ENCODE peak calls at places on chromosome 20, in six cellular contexts. S, E, A, X, K and L are unnamed samples. For H3K4me1, the result is how much of the 10 kb centered on the place peaks cover.

GRCh38 chr20:56762401-56762800 is 133.3 kb downstream of the TFAP2C start:
- DNase-seq in X (no peak), S (no peak), E (no peak), A (no peak), K (no peak), L (no peak)

GRCh38 chr20:39429716-39430115 is 467.6 kb downstream of the DHX35 start:
- DNase-seq in S (no peak), K (peak), E (no peak), A (no peak), X (peak), L (peak)

GRCh38 chr20:4673371-4674001 is 48.2 kb upstream of the PRND start:
- DNase-seq in X (no peak), S (no peak), E (no peak), A (no peak), K (no peak), L (peak)

GRCh38 chr20:46285072-46285471 is 23.2 kb downstream of the CDH22 start:
- DNase-seq in K (no peak), A (no peak), S (no peak), X (no peak), E (no peak), L (no peak)

GRCh38 chr20:5674176-5674660 is 76.0 kb upstream of the SHLD1 start:
- DNase-seq in A (no peak), K (peak), E (no peak), X (peak), S (no peak), L (peak)

GRCh38 chr20:24662756-24663399 is 193.4 kb downstream of the SYNDIG1 start:
- DNase-seq in A (no peak), E (no peak), X (no peak), K (no peak), S (no peak), L (no peak)

GRCh38 chr20:25089096-25089495 is 7.2 kb upstream of the VSX1 start:
- DNase-seq in A (no peak), K (no peak), X (no peak), S (no peak), E (no peak), L (no peak)

GRCh38 chr20:25547063-25547462 is 38.3 kb downstream of the NINL start:
- DNase-seq in K (no peak), X (no peak), A (no peak), E (no peak), S (no peak), L (no peak)

GRCh38 chr20:38357653-38358207 is 11.4 kb downstream of the LBP start:
- DNase-seq in E (no peak), K (no peak), S (no peak), X (no peak), A (no peak), L (no peak)

GRCh38 chr20:20237093-20237959 is 130.6 kb upstream of the INSM1 start:
- DNase-seq in K (peak), X (peak), A (no peak), E (peak), S (no peak), L (peak)

GRCh38 chr20:56391596-56392281 is at the start of gene AURKA:
- DNase-seq in A (no peak), S (no peak), X (no peak), E (no peak), K (no peak), L (no peak)

GRCh38 chr20:53921443-53921973 is 148.9 kb downstream of the BCAS1 start:
- DNase-seq in A (no peak), K (no peak), S (no peak), E (no peak), X (no peak), L (no peak)

GRCh38 chr20:56527521-56527920 is 3.0 kb downstream of the FAM209A start:
- DNase-seq in A (no peak), X (no peak), S (no peak), K (no peak), E (no peak), L (no peak)

GRCh38 chr20:15763344-15763743 is 809.9 kb downstream of the KIF16B start:
- DNase-seq in A (no peak), K (no peak), X (no peak), E (no peak), S (no peak), L (no peak)

GRCh38 chr20:38249536-38250310 is 10.8 kb downstream of the KIAA1755 start:
- DNase-seq in K (no peak), A (no peak), S (no peak), E (no peak), X (no peak), L (no peak)

GRCh38 chr20:1298888-1299511 is 29.9 kb downstream of the SDCBP2 start:
- DNase-seq in A (no peak), S (no peak), K (no peak), E (no peak), X (no peak), L (no peak)

GRCh38 chr20:58267389-58268215 is 39.1 kb upstream of the ANKRD60 start:
- DNase-seq in E (no peak), X (no peak), S (no peak), K (no peak), A (no peak), L (no peak)

GRCh38 chr20:44780226-44780625 is 30.1 kb downstream of the RIMS4 start:
- DNase-seq in K (no peak), S (no peak), E (no peak), A (no peak), X (peak), L (peak)

GRCh38 chr20:9916776-9917175 is 77.9 kb upstream of the PAK5 start:
- DNase-seq in E (no peak), K (no peak), S (no peak), A (no peak), X (no peak), L (no peak)

GRCh38 chr20:20367681-20368413 is at the start of gene INSM1:
- DNase-seq in X (no peak), S (no peak), E (no peak), A (no peak), K (no peak), L (no peak)

GRCh38 chr20:46230811-46231282 is 77.5 kb downstream of the CDH22 start:
- DNase-seq in K (no peak), X (peak), A (no peak), S (no peak), E (no peak), L (no peak)

GRCh38 chr20:48686238-48687096 is 141.3 kb downstream of the PREX1 start:
- DNase-seq in X (no peak), K (no peak), A (no peak), S (no peak), E (no peak), L (peak)

GRCh38 chr20:8315639-8316573 is 183.8 kb downstream of the PLCB1 start:
- DNase-seq in E (no peak), K (peak), S (no peak), X (no peak), A (no peak), L (peak)

GRCh38 chr20:33291830-33292355 is 8.9 kb downstream of the BPIFB1 start:
- DNase-seq in E (peak), X (peak), K (peak), A (peak), S (no peak), L (peak)

GRCh38 chr20:8515810-8516435 is 383.9 kb downstream of the PLCB1 start:
- DNase-seq in S (no peak), A (no peak), K (no peak), E (no peak), X (no peak), L (no peak)

GRCh38 chr20:37343212-37343993 is 2.5 kb upstream of the SRC start:
- DNase-seq in A (peak), X (no peak), K (no peak), E (peak), S (peak), L (peak)

GRCh38 chr20:60695223-60695622 is 556.8 kb upstream of the CDH4 start:
- DNase-seq in K (peak), E (no peak), X (no peak), A (no peak), S (no peak), L (no peak)

GRCh38 chr20:10935658-10936057 is 261.9 kb upstream of the JAG1 start:
- DNase-seq in A (no peak), E (no peak), X (no peak), S (no peak), K (no peak), L (no peak)

GRCh38 chr20:52748235-52748950 is 223.8 kb upstream of the TSHZ2 start:
- DNase-seq in A (no peak), K (no peak), E (no peak), X (no peak), S (no peak), L (no peak)

GRCh38 chr20:41169791-41170351 is 32.5 kb downstream of the PLCG1 start:
- DNase-seq in E (no peak), X (no peak), A (no peak), S (no peak), K (no peak), L (no peak)

GRCh38 chr20:53608456-53609413 is 15.1 kb upstream of the ZNF217 start:
- DNase-seq in E (peak), A (no peak), X (no peak), S (peak), K (peak), L (peak)

GRCh38 chr20:577167-577791 is 32.8 kb downstream of the TCF15 start:
- DNase-seq in E (no peak), A (no peak), K (no peak), X (peak), S (no peak), L (peak)

GRCh38 chr20:2618815-2619214 is 33.6 kb upstream of the NOP56 start:
- DNase-seq in A (no peak), X (no peak), S (no peak), E (no peak), K (no peak), L (no peak)

GRCh38 chr20:58420798-58421496 is 31.9 kb downstream of the VAPB start:
- DNase-seq in K (no peak), E (no peak), S (no peak), X (no peak), A (no peak), L (no peak)

GRCh38 chr20:19079536-19080299 is 132.7 kb upstream of the SLC24A3 start:
- DNase-seq in E (no peak), S (no peak), A (no peak), X (no peak), K (no peak), L (no peak)

DNA sequence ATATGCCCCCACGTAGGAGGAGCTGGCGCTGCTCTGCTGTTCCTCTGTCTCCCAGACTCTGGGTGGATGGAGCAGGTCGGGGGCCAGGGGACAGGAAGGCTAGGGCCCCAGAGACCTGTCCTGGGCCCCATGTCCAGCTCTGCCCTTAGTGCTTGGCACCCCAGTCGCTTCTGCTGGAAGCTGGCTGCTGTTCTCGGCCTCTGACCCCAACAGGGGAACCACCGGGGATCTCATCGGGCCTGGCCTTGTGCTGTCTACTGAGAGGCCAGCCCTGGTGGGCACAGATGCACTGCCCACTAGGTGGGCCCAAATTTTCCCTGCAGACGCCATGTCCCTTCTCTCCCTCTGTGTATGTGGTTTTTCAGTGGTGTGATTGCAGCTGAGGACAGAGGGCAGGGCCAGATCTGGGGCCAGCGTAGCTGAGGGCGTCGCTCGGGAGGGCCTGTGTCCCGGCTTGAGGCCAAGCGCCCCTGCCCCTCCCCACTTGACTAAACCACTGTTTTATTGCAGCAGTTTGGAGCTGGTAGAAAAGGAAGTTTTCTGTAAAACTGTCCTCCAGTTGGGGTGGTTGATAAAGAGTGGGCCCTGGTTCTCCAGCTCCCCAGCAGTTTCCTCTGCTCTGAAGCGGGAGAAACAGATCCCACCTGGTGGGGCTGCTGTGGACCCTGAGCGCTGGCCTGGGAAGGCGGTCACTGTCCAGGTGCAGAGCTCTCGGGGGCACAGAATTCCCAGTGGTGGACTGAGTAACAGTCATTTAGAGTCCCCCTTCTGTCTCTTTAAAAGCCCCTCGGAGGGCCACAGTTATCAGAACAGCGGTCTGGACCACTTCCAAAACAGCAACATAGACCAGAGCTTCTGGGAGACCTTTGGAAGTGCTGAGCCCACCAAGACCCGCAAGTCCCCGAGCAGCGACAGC is 5.9 kb upstream of the COL20A1 start:
- DNase-seq in X (no peak), E (no peak), A (no peak), K (no peak), S (no peak), L (no peak)
- H3K4me1 ChIP-seq in X (under half), E (under half), A (under half), K (under half), S (under half), L (under half)

GRCh38 chr20:21396045-21396893 is 1.1 kb downstream of the NKX2-4 start:
- DNase-seq in S (no peak), A (peak), K (peak), X (no peak), E (peak), L (no peak)

GRCh38 chr20:21394120-21394519 is 3.2 kb downstream of the NKX2-4 start:
- DNase-seq in K (no peak), A (no peak), S (no peak), X (no peak), E (no peak), L (no peak)

GRCh38 chr20:21396921-21397340 is 395 bp downstream of the NKX2-4 start:
- DNase-seq in S (no peak), K (no peak), X (no peak), E (no peak), A (no peak), L (no peak)

GRCh38 chr20:21395666-21396044 is 1.7 kb downstream of the NKX2-4 start:
- DNase-seq in K (no peak), A (no peak), E (peak), S (no peak), X (no peak), L (no peak)

DNA sequence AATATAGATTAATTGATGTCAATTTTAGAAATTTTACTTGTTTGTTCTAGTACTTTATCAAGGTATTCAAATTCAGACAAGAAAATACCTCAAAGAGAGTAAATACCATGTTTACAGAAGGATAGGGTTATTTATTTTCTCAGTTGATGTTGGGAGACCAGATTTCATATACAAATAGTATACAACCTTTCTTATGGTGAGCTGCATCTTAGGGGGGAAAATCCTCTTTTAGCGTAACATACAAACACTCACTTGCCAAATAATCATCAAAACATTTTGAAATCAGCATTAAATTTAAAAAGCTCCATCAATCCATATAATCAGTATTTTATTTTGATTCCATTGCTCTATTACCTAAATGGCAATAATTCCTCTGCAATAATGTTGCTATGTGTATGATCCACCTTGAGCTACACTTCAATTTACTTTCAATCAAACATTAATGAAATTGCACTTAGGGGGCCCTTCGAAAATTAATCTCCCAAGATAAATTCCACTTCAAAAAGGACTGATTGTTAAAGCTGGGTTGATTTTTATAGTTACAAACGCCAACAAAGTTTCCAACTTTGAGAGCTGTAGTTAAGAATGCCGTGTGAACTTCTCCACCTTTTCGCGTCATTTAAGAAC is 2.2 kb downstream of the NKX2-4 start:
- DNase-seq in S (no peak), K (no peak), E (no peak), A (no peak), X (no peak), L (no peak)
- H3K4me3 ChIP-seq in S (no peak), K (no peak), E (no peak), A (no peak), X (no peak), L (no peak)

GRCh38 chr20:61876931-61877330 is 188.8 kb downstream of the TAF4 start:
- DNase-seq in X (no peak), S (peak), E (no peak), K (no peak), A (no peak), L (no peak)

GRCh38 chr20:61878478-61879302 is 187.0 kb downstream of the TAF4 start:
- DNase-seq in A (no peak), S (peak), K (no peak), E (no peak), X (no peak), L (no peak)

GRCh38 chr20:61875996-61876395 is 189.7 kb downstream of the TAF4 start:
- DNase-seq in S (peak), X (no peak), E (no peak), K (no peak), A (no peak), L (no peak)

GRCh38 chr20:61877776-61878477 is 187.8 kb downstream of the TAF4 start:
- DNase-seq in A (no peak), S (peak), X (no peak), K (no peak), E (no peak), L (no peak)

GRCh38 chr20:61877331-61877730 is 188.3 kb downstream of the TAF4 start:
- DNase-seq in S (peak), K (no peak), A (no peak), X (no peak), E (no peak), L (no peak)
- H3K4me1 ChIP-seq in S (under half), K (under half), A (under half), X (under half), E (under half), L (under half)

GRCh38 chr20:50191065-50191565 is 485 bp downstream of the CEBPB start:
- DNase-seq in E (peak), S (peak), X (peak), A (peak), K (peak), L (peak)

GRCh38 chr20:50193169-50193850 is 2.7 kb downstream of the CEBPB start:
- DNase-seq in E (no peak), S (no peak), K (peak), A (no peak), X (no peak), L (no peak)

GRCh38 chr20:50191566-50192363 is 1.1 kb downstream of the CEBPB start:
- DNase-seq in X (peak), S (peak), A (peak), K (peak), E (peak), L (peak)

GRCh38 chr20:50193851-50194830 is 3.5 kb downstream of the CEBPB start:
- DNase-seq in X (no peak), A (peak), K (no peak), S (no peak), E (no peak), L (no peak)

DNA sequence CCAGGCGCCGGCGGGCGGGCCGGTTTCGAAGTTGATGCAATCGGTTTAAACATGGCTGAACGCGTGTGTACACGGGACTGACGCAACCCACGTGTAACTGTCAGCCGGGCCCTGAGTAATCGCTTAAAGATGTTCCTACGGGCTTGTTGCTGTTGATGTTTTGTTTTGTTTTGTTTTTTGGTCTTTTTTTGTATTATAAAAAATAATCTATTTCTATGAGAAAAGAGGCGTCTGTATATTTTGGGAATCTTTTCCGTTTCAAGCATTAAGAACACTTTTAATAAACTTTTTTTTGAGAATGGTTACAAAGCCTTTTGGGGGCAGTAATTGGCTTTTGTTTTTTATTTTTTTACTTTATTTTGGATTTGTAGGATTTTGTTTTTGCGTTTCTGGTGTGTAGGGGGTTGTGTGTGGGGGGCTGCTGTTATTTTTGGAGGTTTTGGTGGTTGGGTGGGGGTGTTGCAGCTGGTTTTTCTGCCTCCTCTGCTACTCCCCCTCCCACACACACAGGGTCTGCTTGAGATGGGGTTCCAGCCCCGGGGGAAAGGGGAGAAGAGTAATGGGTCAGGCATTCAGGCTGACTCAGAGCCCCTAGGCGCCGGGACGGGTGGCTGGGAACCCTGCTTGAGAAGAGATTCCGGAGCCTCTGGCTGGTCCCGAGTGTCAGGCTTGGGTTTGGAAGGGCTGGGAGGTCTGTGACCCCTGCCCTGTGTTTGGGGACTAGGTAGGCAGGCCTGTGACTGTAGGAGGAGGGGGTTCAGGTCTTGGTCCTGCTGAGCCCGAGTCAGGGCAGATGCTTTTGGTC is 1.9 kb downstream of the CEBPB start:
- DNase-seq in S (peak), A (peak), K (peak), E (peak), X (peak), L (peak)
- H3K4me3 ChIP-seq in S (peak), A (peak), K (peak), E (peak), X (peak), L (peak)